ENCODE peak calls at places on chromosome 9, in eight cellular contexts. T is PC-3, W is cardiac muscle cell, Y is stomach, Q is SK-N-SH, V is mammary epithelial cell, R is transverse colon, K is Panc1. N is an unnamed sample. For H3K36me3, the result is how much of the 10 kb centered on the place peaks cover.

GRCh38 chr9:116274293-116274692 is 120.7 kb downstream of the PAPPA start:
- DNase-seq in T (no peak), W (no peak), Y (no peak), Q (no peak), V (no peak), R (no peak), K (no peak), N (peak)

GRCh38 chr9:107949058-107949457 is 459.5 kb upstream of the KLF4 start:
- DNase-seq in T (no peak), W (no peak), Y (no peak), Q (no peak), V (no peak), R (no peak), K (no peak), N (no peak)

GRCh38 chr9:91421987-91422765 is 1.5 kb downstream of the NFIL3 start:
- DNase-seq in T (no peak), W (peak), Y (no peak), Q (peak), V (peak), R (peak), K (no peak), N (no peak)

GRCh38 chr9:18759836-18760235 is 273.2 kb downstream of the SAXO1 start:
- DNase-seq in T (no peak), W (no peak), Y (no peak), Q (no peak), V (no peak), R (no peak), K (no peak), N (no peak)

GRCh38 chr9:89853931-89854330 is 249.1 kb downstream of the GADD45G start:
- DNase-seq in T (no peak), W (no peak), Y (no peak), Q (no peak), V (no peak), R (no peak), K (no peak), N (no peak)

GRCh38 chr9:91758491-91758981 is 191.5 kb downstream of the ROR2 start:
- DNase-seq in T (peak), W (peak), Y (peak), Q (peak), V (peak), R (peak), K (no peak), N (no peak)

GRCh38 chr9:121737481-121737931 is 86.1 kb downstream of the DAB2IP start:
- DNase-seq in T (no peak), W (no peak), Y (no peak), Q (no peak), V (no peak), R (no peak), K (no peak), N (no peak)

GRCh38 chr9:116383133-116383532 is 229.5 kb downstream of the PAPPA start:
- DNase-seq in T (no peak), W (no peak), Y (no peak), Q (no peak), V (no peak), R (no peak), K (no peak), N (no peak)

GRCh38 chr9:104869801-104870200 is 58.2 kb downstream of the ABCA1 start:
- DNase-seq in T (no peak), W (no peak), Y (no peak), Q (no peak), V (no peak), R (no peak), K (no peak), N (no peak)

GRCh38 chr9:26937816-26938371 is 9.1 kb downstream of the PLAA start:
- DNase-seq in T (no peak), W (no peak), Y (no peak), Q (no peak), V (no peak), R (no peak), K (no peak), N (no peak)

GRCh38 chr9:96519726-96520125 is 69.8 kb downstream of the HABP4 start:
- DNase-seq in T (no peak), W (no peak), Y (no peak), Q (no peak), V (no peak), R (no peak), K (no peak), N (no peak)

GRCh38 chr9:2709645-2710101 is 7.6 kb upstream of the KCNV2 start:
- DNase-seq in T (no peak), W (no peak), Y (no peak), Q (peak), V (no peak), R (no peak), K (no peak), N (no peak)

GRCh38 chr9:127179633-127180401 is 57.4 kb upstream of the ANGPTL2 start:
- DNase-seq in T (no peak), W (no peak), Y (peak), Q (no peak), V (no peak), R (peak), K (no peak), N (no peak)

GRCh38 chr9:119827126-119827525 is 457.9 kb upstream of the BRINP1 start:
- DNase-seq in T (no peak), W (no peak), Y (no peak), Q (no peak), V (no peak), R (no peak), K (no peak), N (no peak)

GRCh38 chr9:92749071-92749933 is 15.3 kb downstream of the BICD2 start:
- DNase-seq in T (no peak), W (no peak), Y (no peak), Q (peak), V (no peak), R (no peak), K (no peak), N (no peak)

GRCh38 chr9:102461441-102461840 is 533.7 kb upstream of the CYLC2 start:
- DNase-seq in T (no peak), W (no peak), Y (no peak), Q (no peak), V (no peak), R (no peak), K (no peak), N (no peak)

GRCh38 chr9:86257406-86257805 is 2.1 kb downstream of the C9orf153 start:
- DNase-seq in T (no peak), W (no peak), Y (no peak), Q (no peak), V (no peak), R (no peak), K (no peak), N (no peak)

GRCh38 chr9:126650830-126651341 is 37.2 kb downstream of the LMX1B start:
- DNase-seq in T (no peak), W (no peak), Y (no peak), Q (no peak), V (no peak), R (peak), K (no peak), N (no peak)

GRCh38 chr9:4349841-4350418 is 50.1 kb upstream of the GLIS3 start:
- DNase-seq in T (no peak), W (no peak), Y (no peak), Q (no peak), V (no peak), R (no peak), K (no peak), N (no peak)

GRCh38 chr9:127935765-127936221 is 1.9 kb downstream of the DPM2 start:
- DNase-seq in T (no peak), W (no peak), Y (no peak), Q (no peak), V (no peak), R (no peak), K (no peak), N (no peak)

GRCh38 chr9:19151425-19152159 is 24.3 kb upstream of the PLIN2 start:
- DNase-seq in T (no peak), W (no peak), Y (peak), Q (no peak), V (no peak), R (no peak), K (no peak), N (no peak)

GRCh38 chr9:4328723-4329122 is 28.9 kb upstream of the GLIS3 start:
- DNase-seq in T (no peak), W (no peak), Y (no peak), Q (no peak), V (peak), R (no peak), K (no peak), N (no peak)

GRCh38 chr9:27196383-27196782 is 87.4 kb downstream of the TEK start:
- DNase-seq in T (no peak), W (no peak), Y (no peak), Q (no peak), V (peak), R (no peak), K (no peak), N (no peak)

GRCh38 chr9:70324963-70325362 is 66.2 kb downstream of the SMC5 start:
- DNase-seq in T (peak), W (no peak), Y (no peak), Q (no peak), V (peak), R (no peak), K (no peak), N (no peak)

GRCh38 chr9:127540664-127541041 is 71.4 kb upstream of the STXBP1 start:
- DNase-seq in T (peak), W (no peak), Y (peak), Q (no peak), V (no peak), R (no peak), K (no peak), N (no peak)

GRCh38 chr9:90936380-90936779 is 134.8 kb downstream of the SYK start:
- DNase-seq in T (no peak), W (no peak), Y (no peak), Q (no peak), V (no peak), R (no peak), K (no peak), N (no peak)

GRCh38 chr9:124411514-124412227 is 3.6 kb downstream of the PSMB7 start:
- DNase-seq in T (peak), W (no peak), Y (no peak), Q (no peak), V (peak), R (no peak), K (peak), N (peak)

GRCh38 chr9:35791321-35791921 is at the start of gene NPR2:
- DNase-seq in T (no peak), W (peak), Y (no peak), Q (peak), V (no peak), R (no peak), K (no peak), N (no peak)

GRCh38 chr9:115170674-115171073 is 52.7 kb upstream of the TNC start:
- DNase-seq in T (peak), W (no peak), Y (no peak), Q (no peak), V (peak), R (no peak), K (no peak), N (peak)

GRCh38 chr9:127949827-127950512 is 12.3 kb upstream of the DPM2 start:
- DNase-seq in T (no peak), W (no peak), Y (no peak), Q (no peak), V (no peak), R (no peak), K (no peak), N (no peak)

GRCh38 chr9:14096182-14096922 is 217.6 kb downstream of the NFIB start:
- DNase-seq in T (no peak), W (peak), Y (peak), Q (peak), V (peak), R (no peak), K (no peak), N (peak)

GRCh38 chr9:92850898-92851297 is 26.9 kb downstream of the ZNF484 start:
- DNase-seq in T (peak), W (no peak), Y (no peak), Q (no peak), V (no peak), R (no peak), K (no peak), N (no peak)

GRCh38 chr9:68533678-68534077 is 7.0 kb downstream of the TMEM252 start:
- DNase-seq in T (no peak), W (peak), Y (no peak), Q (no peak), V (no peak), R (no peak), K (no peak), N (no peak)

GRCh38 chr9:18396102-18396728 is 77.7 kb upstream of the ADAMTSL1 start:
- DNase-seq in T (peak), W (peak), Y (no peak), Q (peak), V (no peak), R (no peak), K (no peak), N (no peak)

GRCh38 chr9:115972362-115972761 is 181.2 kb upstream of the PAPPA start:
- DNase-seq in T (peak), W (no peak), Y (no peak), Q (no peak), V (no peak), R (no peak), K (no peak), N (no peak)

GRCh38 chr9:1718836-1719235 is 296.3 kb upstream of the SMARCA2 start:
- DNase-seq in T (no peak), W (no peak), Y (no peak), Q (no peak), V (no peak), R (no peak), K (no peak), N (no peak)

GRCh38 chr9:135248111-135248510 is 160.6 kb downstream of the OLFM1 start:
- DNase-seq in T (no peak), W (no peak), Y (no peak), Q (no peak), V (no peak), R (no peak), K (no peak), N (no peak)

GRCh38 chr9:79604921-79605562 is 33.3 kb downstream of the TLE4 start:
- DNase-seq in T (no peak), W (no peak), Y (no peak), Q (no peak), V (no peak), R (no peak), K (no peak), N (no peak)

DNA sequence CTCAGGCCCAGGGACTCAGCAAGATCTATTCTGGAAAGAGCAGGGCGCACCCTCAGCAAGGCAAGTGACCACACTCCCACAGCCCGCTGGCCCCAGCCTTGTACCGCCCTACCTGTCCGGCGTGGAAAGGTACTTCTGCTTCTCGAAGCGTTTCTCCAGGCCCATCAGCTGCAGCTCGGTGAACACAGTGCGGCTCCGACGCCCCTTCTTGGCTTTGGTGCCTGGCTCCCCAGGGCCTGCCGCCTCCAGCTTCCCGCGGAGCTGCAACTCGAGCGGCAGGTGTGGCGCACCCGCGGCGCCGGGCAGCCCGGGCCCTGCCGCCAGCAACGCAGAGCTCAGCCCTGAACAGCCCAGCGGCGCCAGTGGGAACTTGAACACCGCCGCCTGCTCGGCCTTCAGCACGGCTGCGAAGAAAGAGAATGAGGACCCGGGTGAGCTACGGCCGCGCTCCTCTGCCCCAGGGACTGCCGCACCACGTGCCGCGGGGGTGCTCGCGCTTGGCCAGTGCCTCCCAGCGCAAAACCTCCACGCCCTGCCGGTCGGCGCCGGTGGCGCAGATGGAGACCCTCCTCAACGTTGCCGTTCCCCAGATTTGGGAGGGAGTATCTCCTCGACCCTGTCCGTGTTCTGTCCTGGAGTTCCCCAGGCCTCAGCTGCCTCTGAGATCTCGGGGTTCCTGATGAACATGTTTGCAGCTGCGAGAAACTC is 2.2 kb downstream of the BARX1 start:
- DNase-seq in T (no peak), W (peak), Y (no peak), Q (peak), V (no peak), R (no peak), K (no peak), N (no peak)
- TF ChIP-seq CTCF in T (no peak), W (no peak), Y (no peak), Q (no peak), V (no peak), R (no peak), K (no peak), N (no peak)

GRCh38 chr9:131473198-131473885 is 29.4 kb upstream of the POMT1 start:
- DNase-seq in T (no peak), W (no peak), Y (no peak), Q (no peak), V (no peak), R (no peak), K (no peak), N (no peak)
- H3K36me3 ChIP-seq in T (under half), W (half or more), Y (half or more), Q (half or more), V (under half), R (under half), K (under half), N (under half)

GRCh38 chr9:109974918-109975276 is 194.9 kb downstream of the PALM2AKAP2 start:
- DNase-seq in T (no peak), W (no peak), Y (no peak), Q (no peak), V (no peak), R (no peak), K (no peak), N (no peak)
- H3K4me3 ChIP-seq in T (no peak), W (no peak), Y (no peak), Q (no peak), V (no peak), R (no peak), K (no peak), N (no peak)

DNA sequence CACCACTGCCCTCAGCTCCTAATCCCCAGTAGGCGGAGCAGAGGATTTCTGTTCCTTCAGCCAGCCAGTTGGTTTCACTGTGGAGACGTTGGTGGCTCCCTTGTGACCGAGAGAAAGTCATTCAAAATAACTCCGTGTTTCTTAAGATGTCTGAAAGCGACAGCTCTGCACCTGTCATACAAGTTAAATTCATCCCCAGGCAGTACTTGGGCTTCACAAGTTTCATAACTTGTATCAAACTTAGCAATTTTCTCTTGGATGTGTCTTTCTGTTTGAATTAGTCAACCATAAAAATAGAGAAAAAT is 410 bp upstream of the CDKN2B start:
- DNase-seq in T (no peak), W (no peak), Y (no peak), Q (no peak), V (no peak), R (no peak), K (no peak), N (no peak)
- TF ChIP-seq CTCF in T (peak), W (peak), Y (no peak), Q (peak), V (peak), R (no peak), K (no peak), N (no peak)

DNA sequence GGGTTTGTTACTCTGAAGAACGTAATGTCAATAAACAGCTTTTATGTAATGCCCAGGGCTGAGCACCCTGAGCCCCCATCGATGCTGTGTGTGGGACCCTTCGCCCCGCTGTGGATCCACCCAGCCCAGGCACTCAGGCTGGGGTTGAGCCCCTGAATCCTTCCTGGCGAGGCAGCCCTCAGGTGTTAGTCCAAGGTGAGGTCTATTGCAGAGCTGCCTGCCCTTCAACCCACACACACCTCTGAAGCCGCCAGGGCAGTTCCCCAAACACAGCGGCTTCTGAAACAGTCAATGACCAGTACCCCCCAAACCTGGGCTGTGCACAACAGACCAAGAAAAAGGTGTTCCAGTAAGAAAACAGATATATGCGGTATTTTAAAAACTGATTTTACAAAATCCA is 11.6 kb downstream of the DIPK1B start:
- DNase-seq in T (no peak), W (no peak), Y (no peak), Q (no peak), V (no peak), R (no peak), K (no peak), N (no peak)
- H3K36me3 ChIP-seq in T (under half), W (under half), Y (half or more), Q (under half), V (under half), R (under half), K (under half), N (under half)

DNA sequence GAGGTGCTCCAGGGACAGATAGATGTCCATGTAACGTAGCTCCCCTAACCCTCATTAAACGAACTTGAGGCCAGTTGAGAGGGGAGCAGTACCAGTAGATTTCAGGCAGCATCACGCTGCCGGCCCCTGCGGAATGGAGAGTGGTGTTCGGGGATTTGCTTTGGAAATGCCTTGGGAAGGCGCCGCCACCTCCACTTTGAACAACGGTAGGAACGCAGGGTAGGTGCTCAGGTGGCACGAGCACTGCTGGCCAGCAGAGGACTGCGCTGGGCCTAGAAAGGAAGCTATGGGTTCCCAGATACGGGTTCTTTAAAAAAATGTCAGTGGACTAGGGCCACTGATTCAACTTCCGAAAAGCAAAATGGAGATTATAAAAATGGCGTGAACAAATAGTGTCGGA is 271.8 kb downstream of the FANCC start:
- DNase-seq in T (no peak), W (peak), Y (peak), Q (no peak), V (no peak), R (no peak), K (no peak), N (no peak)
- H3K4me3 ChIP-seq in T (no peak), W (no peak), Y (peak), Q (no peak), V (no peak), R (no peak), K (peak), N (no peak)

GRCh38 chr9:129343697-129344375 is 165.8 kb upstream of the IER5L start:
- DNase-seq in T (no peak), W (no peak), Y (peak), Q (no peak), V (no peak), R (peak), K (no peak), N (no peak)
- TF ChIP-seq CTCF in T (no peak), W (peak), Y (no peak), Q (no peak), V (no peak), R (no peak), K (no peak), N (no peak)

GRCh38 chr9:34084562-34084961 is 35.9 kb upstream of the UBAP2 start:
- DNase-seq in T (no peak), W (no peak), Y (no peak), Q (no peak), V (no peak), R (peak), K (no peak), N (no peak)

GRCh38 chr9:34086889-34087288 is 38.2 kb upstream of the UBAP2 start:
- DNase-seq in T (no peak), W (no peak), Y (no peak), Q (no peak), V (no peak), R (no peak), K (no peak), N (no peak)

GRCh38 chr9:34089311-34089710 is 37.2 kb downstream of the DCAF12 start:
- DNase-seq in T (no peak), W (no peak), Y (no peak), Q (no peak), V (no peak), R (no peak), K (no peak), N (no peak)

GRCh38 chr9:34087370-34087769 is 38.7 kb upstream of the UBAP2 start:
- DNase-seq in T (no peak), W (no peak), Y (no peak), Q (no peak), V (no peak), R (no peak), K (no peak), N (no peak)

GRCh38 chr9:34085581-34086500 is 37.2 kb upstream of the UBAP2 start:
- DNase-seq in T (no peak), W (no peak), Y (no peak), Q (no peak), V (no peak), R (no peak), K (no peak), N (no peak)
- H3K36me3 ChIP-seq in T (under half), W (under half), Y (half or more), Q (under half), V (under half), R (under half), K (under half), N (under half)

GRCh38 chr9:23821400-23822181 is 4.4 kb downstream of the ELAVL2 start:
- DNase-seq in T (peak), W (peak), Y (peak), Q (peak), V (peak), R (peak), K (no peak), N (no peak)
- H3K4me3 ChIP-seq in T (peak), W (peak), Y (peak), Q (peak), V (peak), R (peak), K (no peak), N (peak)

GRCh38 chr9:134163374-134164196 is 779 bp downstream of the RNU6ATAC start:
- DNase-seq in T (peak), W (peak), Y (peak), Q (peak), V (peak), R (peak), K (no peak), N (no peak)
- TF ChIP-seq CTCF in T (no peak), W (peak), Y (peak), Q (no peak), V (no peak), R (peak), K (no peak), N (peak)